ENCODE peak calls at places on chromosomes 4 and X, in four cellular contexts. S is GM12878, F is HepG2, O is WTC11. N is an unnamed sample.

GRCh38 chr4:77120888-77121508 is 36.0 kb upstream of the CCNG2 start:
- DNase-seq in S (no peak), F (peak), O (no peak), N (peak)

GRCh38 chr4:8346838-8347605 is 77.5 kb downstream of the HTRA3 start:
- DNase-seq in S (no peak), F (no peak), O (no peak), N (no peak)

GRCh38 chr4:153099391-153100140 is 104.7 kb upstream of the TRIM2 start:
- DNase-seq in S (no peak), F (no peak), O (no peak), N (no peak)

GRCh38 chrX:129992181-129992580 is 9.7 kb downstream of the BCORL1 start:
- DNase-seq in S (no peak), F (no peak), O (no peak), N (no peak)

GRCh38 chr4:110897779-110898178 is 274.9 kb upstream of the PITX2 start:
- DNase-seq in S (no peak), F (no peak), O (no peak), N (no peak)

GRCh38 chr4:10113362-10114047 is 3.1 kb downstream of the WDR1 start:
- DNase-seq in S (no peak), F (no peak), O (no peak), N (no peak)

GRCh38 chrX:118254611-118255010 is 91.3 kb upstream of the WDR44 start:
- DNase-seq in S (peak), F (peak), O (peak), N (peak)

GRCh38 chrX:13761606-13762005 is 27.1 kb downstream of the OFD1 start:
- DNase-seq in S (no peak), F (no peak), O (peak), N (peak)

GRCh38 chr4:169345207-169345788 is 74.5 kb upstream of the SH3RF1 start:
- DNase-seq in S (no peak), F (no peak), O (no peak), N (no peak)

DNA sequence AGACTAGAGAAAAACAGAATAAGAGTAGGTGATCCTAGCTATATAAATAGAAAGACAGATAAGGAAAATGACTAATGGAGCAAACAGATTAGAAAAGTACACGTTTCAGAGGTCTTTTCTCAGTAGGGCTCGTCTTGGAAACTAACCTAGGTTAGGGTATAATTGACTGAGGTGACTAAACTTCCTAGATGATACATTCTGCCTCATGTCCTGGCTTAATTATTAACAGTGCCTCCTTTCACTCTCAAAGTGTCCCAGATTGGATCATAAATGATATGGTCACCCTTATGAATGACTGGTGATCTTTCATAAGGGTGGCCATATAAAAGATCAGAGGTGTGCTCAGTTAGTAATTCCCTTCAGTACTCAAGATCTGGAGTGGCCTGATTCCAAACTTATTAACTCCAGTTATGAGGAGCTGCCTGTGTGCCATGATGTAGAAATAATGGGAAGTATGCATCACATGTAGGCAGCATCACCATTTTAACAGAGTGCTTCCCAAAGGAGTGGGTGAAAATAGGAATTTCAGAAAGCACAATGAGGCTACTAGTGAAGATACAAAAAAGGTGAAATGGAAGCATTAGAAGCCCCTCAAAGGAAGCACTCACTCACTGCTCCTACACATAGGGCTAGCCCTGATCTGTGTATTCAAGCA is 14.7 kb upstream of the GRIA3 start:
- DNase-seq in S (no peak), F (peak), O (no peak), N (no peak)
- TF ChIP-seq TCF7 in S (no peak), F (no peak), O (no peak), N (no peak)

GRCh38 chr4:181971973-181972372 is 271.2 kb upstream of the TENM3 start:
- DNase-seq in S (no peak), F (no peak), O (no peak), N (no peak)
- TF ChIP-seq TCF7 in S (no peak), F (no peak), O (no peak), N (no peak)

GRCh38 chrX:105313596-105313995 is 93.1 kb upstream of the TEX13A start:
- DNase-seq in S (no peak), F (no peak), O (no peak), N (no peak)
- TF ChIP-seq TCF7 in S (no peak), F (no peak), O (no peak), N (no peak)

GRCh38 chr4:147029296-147029695 is 83.6 kb upstream of the TTC29 start:
- DNase-seq in S (no peak), F (no peak), O (no peak), N (no peak)
- TF ChIP-seq TCF7 in S (no peak), F (no peak), O (no peak), N (no peak)

GRCh38 chr4:1290165-1290977 is 680 bp downstream of the MAEA start:
- DNase-seq in S (no peak), F (no peak), O (no peak), N (peak)

GRCh38 chr4:1291996-1292702 is 2.5 kb downstream of the MAEA start:
- DNase-seq in S (no peak), F (no peak), O (no peak), N (no peak)

GRCh38 chr4:1288786-1289185 is 905 bp upstream of the MAEA start:
- DNase-seq in S (no peak), F (no peak), O (no peak), N (no peak)

GRCh38 chr4:1289232-1290164 is at the start of gene MAEA:
- DNase-seq in S (peak), F (peak), O (peak), N (peak)

DNA sequence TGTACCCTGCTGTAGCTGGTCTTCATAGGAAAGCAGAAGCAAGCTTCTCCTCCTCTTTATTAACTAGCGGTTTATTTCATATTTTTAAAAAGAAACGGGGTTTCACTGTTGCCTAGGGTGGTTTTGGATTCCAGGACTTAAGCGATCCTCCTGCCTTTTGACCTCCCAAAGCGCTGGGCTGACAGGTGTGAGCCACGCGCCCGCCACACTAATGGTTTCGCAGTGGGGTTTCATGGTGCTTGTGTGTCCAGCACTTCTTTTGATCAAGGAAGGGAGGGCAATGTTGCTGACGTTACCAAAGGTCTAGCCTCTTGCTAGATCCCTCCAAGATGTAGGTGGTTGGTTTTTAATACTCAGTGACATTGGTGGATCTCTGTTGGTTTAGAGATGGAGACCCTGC is 1.4 kb downstream of the MAEA start:
- DNase-seq in S (no peak), F (no peak), O (no peak), N (no peak)
- TF ChIP-seq TCF7 in S (no peak), F (no peak), O (no peak), N (no peak)